ENCODE peak calls at places on chromosomes 12 and 14, in four cellular contexts. H is NCI-H510A treated with DMSO at 0.1 percent for 48 hours, O is amniotic stem cell, S is GM03348. R is an unnamed sample.

GRCh38 chr14:101235872-101236221 is 325.4 kb upstream of the DIO3 start:
- DNase-seq in O (no peak), H (no peak), S (no peak), R (no peak)

GRCh38 chr14:103074699-103075341 is 9.2 kb upstream of the LBHD2 start:
- DNase-seq in S (peak), O (no peak), H (no peak), R (no peak)

GRCh38 chr12:132837693-132838463 is 9.2 kb upstream of the GOLGA3 start:
- DNase-seq in O (no peak), H (no peak), S (peak), R (peak)

GRCh38 chr12:87439990-87440827 is 589.0 kb downstream of the C12orf50 start:
- DNase-seq in S (peak), O (peak), H (no peak), R (peak)

GRCh38 chr12:45503887-45504286 is 225.6 kb upstream of the ARID2 start:
- DNase-seq in O (no peak), H (no peak), S (no peak), R (peak)

GRCh38 chr14:104048758-104049496 is 36.6 kb upstream of the ASPG start:
- DNase-seq in O (no peak), H (no peak), S (peak), R (no peak)

GRCh38 chr12:34597548-34598351 is 575.5 kb downstream of the ALG10 start:
- DNase-seq in S (peak), H (no peak), O (no peak), R (peak)

GRCh38 chr12:69648476-69648875 is 37.8 kb upstream of the LRRC10 start:
- DNase-seq in O (peak), H (no peak), S (peak), R (peak)

GRCh38 chr12:116404913-116405611 is 127.6 kb upstream of the MED13L start:
- DNase-seq in O (no peak), H (no peak), S (no peak), R (no peak)

GRCh38 chr12:83827860-83828259 is 1084.7 kb downstream of the SLC6A15 start:
- DNase-seq in O (no peak), S (no peak), H (no peak), R (no peak)

GRCh38 chr12:74370608-74371216 is 166.9 kb upstream of the ATXN7L3B start:
- DNase-seq in H (no peak), O (no peak), S (no peak), R (no peak)

GRCh38 chr12:22794017-22794416 is 169.0 kb downstream of the ETNK1 start:
- DNase-seq in H (no peak), S (no peak), O (no peak), R (no peak)

GRCh38 chr14:54025661-54026060 is 69.0 kb upstream of the BMP4 start:
- DNase-seq in O (no peak), H (no peak), S (peak), R (peak)

GRCh38 chr12:14138495-14138894 is 157.1 kb upstream of the GRIN2B start:
- DNase-seq in S (no peak), O (no peak), H (no peak), R (no peak)

GRCh38 chr12:27859648-27860047 is 79.6 kb upstream of the MANSC4 start:
- DNase-seq in S (no peak), O (no peak), H (no peak), R (no peak)

GRCh38 chr14:37202812-37203211 is 5.1 kb downstream of the MIPOL1 start:
- DNase-seq in O (no peak), H (no peak), S (no peak), R (no peak)

GRCh38 chr14:69505338-69506240 is 21.1 kb downstream of the PLEKHD1 start:
- DNase-seq in S (no peak), H (no peak), O (no peak), R (no peak)

GRCh38 chr12:96329018-96329417 is 71.2 kb downstream of the CDK17 start:
- DNase-seq in H (no peak), O (no peak), S (no peak), R (no peak)

GRCh38 chr12:75814856-75815754 is 216.5 kb downstream of the PHLDA1 start:
- DNase-seq in H (no peak), S (peak), O (peak), R (peak)

GRCh38 chr14:92185559-92185958 is 63.8 kb downstream of the CPSF2 start:
- DNase-seq in O (no peak), H (no peak), S (no peak), R (no peak)

GRCh38 chr14:72544615-72545387 is 349.1 kb downstream of the DPF3 start:
- DNase-seq in S (no peak), H (no peak), O (no peak), R (no peak)

GRCh38 chr12:62684586-62685295 is 218.1 kb downstream of the MON2 start:
- DNase-seq in S (peak), H (no peak), O (no peak), R (peak)

GRCh38 chr12:116247377-116247776 is 30.1 kb downstream of the MED13L start:
- DNase-seq in H (no peak), O (no peak), S (no peak), R (no peak)

GRCh38 chr14:44081146-44081545 is 425.9 kb downstream of the FSCB start:
- DNase-seq in O (no peak), S (no peak), H (no peak), R (no peak)

GRCh38 chr12:25130741-25131188 is 64.2 kb downstream of the DNAI7 start:
- DNase-seq in S (peak), O (peak), H (peak), R (peak)

GRCh38 chr12:50397122-50397650 is 777 bp upstream of the FAM186A start:
- DNase-seq in O (no peak), H (no peak), S (peak), R (no peak)

GRCh38 chr14:93175492-93175891 is 9.2 kb downstream of the MOAP1 start:
- DNase-seq in O (no peak), H (no peak), S (no peak), R (no peak)

GRCh38 chr12:48973992-48974673 is 2.6 kb upstream of the WNT10B start:
- DNase-seq in S (peak), O (no peak), H (no peak), R (no peak)

GRCh38 chr12:113456761-113457160 is 14.9 kb downstream of the LHX5 start:
- DNase-seq in O (no peak), H (peak), S (no peak), R (no peak)

GRCh38 chr14:96582641-96582980 is 80.4 kb downstream of the PAPOLA start:
- DNase-seq in S (peak), H (no peak), O (no peak), R (no peak)

GRCh38 chr12:2845280-2845679 is 10.4 kb upstream of the NRIP2 start:
- DNase-seq in S (no peak), O (no peak), H (no peak), R (peak)

GRCh38 chr12:113181975-113182374 is 3.3 kb downstream of the DDX54 start:
- DNase-seq in O (no peak), H (no peak), S (no peak), R (no peak)

GRCh38 chr14:29805415-29806123 is 122.1 kb downstream of the PRKD1 start:
- DNase-seq in S (peak), O (peak), H (peak), R (peak)

GRCh38 chr14:59265808-59266207 is 77.3 kb downstream of the DAAM1 start:
- DNase-seq in O (no peak), S (no peak), H (no peak), R (no peak)

GRCh38 chr12:11834104-11834812 is 184.8 kb downstream of the ETV6 start:
- DNase-seq in H (no peak), S (peak), O (no peak), R (no peak)

GRCh38 chr12:19869413-19869812 is 430.1 kb downstream of the AEBP2 start:
- DNase-seq in O (no peak), S (no peak), H (no peak), R (no peak)

GRCh38 chr12:53173085-53173715 is 7.3 kb upstream of the ZNF740 start:
- DNase-seq in S (peak), O (no peak), H (no peak), R (no peak)

GRCh38 chr14:67240978-67241415 is 238 bp upstream of the PALS1 start:
- DNase-seq in H (peak), O (peak), S (peak), R (peak)

GRCh38 chr12:89918172-89918880 is 209.7 kb upstream of the ATP2B1 start:
- DNase-seq in O (no peak), H (peak), S (no peak), R (no peak)

R was measured in AG08396.